ENCODE peak calls at places on chromosomes 1 and 21, in four cellular contexts. A is kidney, U is psoas muscle, D is WERI-Rb-1. B is an unnamed sample. For H3K9me3, the result is how much of the 10 kb centered on the place peaks cover.

GRCh38 chr21:42063206-42063577 is 7.9 kb upstream of the UMODL1 start:
- DNase-seq in A (peak), U (no peak), D (peak), B (no peak)

GRCh38 chr1:245108251-245108650 is 46.5 kb upstream of the KIF26B start:
- DNase-seq in A (no peak), U (no peak), D (no peak), B (no peak)

GRCh38 chr1:38015978-38016640 is 3.6 kb downstream of the UTP11 start:
- DNase-seq in A (no peak), U (peak), D (no peak), B (no peak)

GRCh38 chr21:14120091-14120734 is 90.5 kb downstream of the LIPI start:
- DNase-seq in A (no peak), U (no peak), D (peak), B (no peak)

GRCh38 chr1:162204883-162205132 is 135.3 kb downstream of the NOS1AP start:
- DNase-seq in A (no peak), U (no peak), D (no peak), B (no peak)

GRCh38 chr1:4653796-4654715 is at the start of gene AJAP1:
- DNase-seq in A (no peak), U (peak), D (peak), B (no peak)

GRCh38 chr1:111904478-111905218 is 84.8 kb downstream of the KCND3 start:
- DNase-seq in A (no peak), U (no peak), D (no peak), B (no peak)

GRCh38 chr1:29673669-29674624 is 437.6 kb downstream of the PTPRU start:
- DNase-seq in A (no peak), U (no peak), D (no peak), B (no peak)

GRCh38 chr1:169745015-169745861 is 11.4 kb upstream of the SELE start:
- DNase-seq in A (no peak), U (no peak), D (no peak), B (no peak)

GRCh38 chr1:84373446-84374141 is 24.7 kb upstream of the DNASE2B start:
- DNase-seq in A (no peak), U (no peak), D (no peak), B (no peak)

GRCh38 chr1:230772457-230773395 is 25.5 kb downstream of the CAPN9 start:
- DNase-seq in A (no peak), U (no peak), D (peak), B (no peak)

GRCh38 chr1:227869281-227869842 is 53.9 kb downstream of the PRSS38 start:
- DNase-seq in A (no peak), U (no peak), D (no peak), B (no peak)

GRCh38 chr1:179599623-179600249 is 8.1 kb downstream of the TDRD5 start:
- DNase-seq in A (no peak), U (no peak), D (peak), B (no peak)

GRCh38 chr21:42220138-42220701 is 1.3 kb downstream of the ABCG1 start:
- DNase-seq in A (peak), U (peak), D (peak), B (peak)

GRCh38 chr1:172885976-172886375 is 164.8 kb downstream of the TNFSF18 start:
- DNase-seq in A (no peak), U (no peak), D (no peak), B (no peak)

GRCh38 chr1:23100074-23100748 is 68.4 kb downstream of the LUZP1 start:
- DNase-seq in A (no peak), U (no peak), D (peak), B (peak)

GRCh38 chr1:154407021-154407865 is 2.1 kb downstream of the IL6R start:
- DNase-seq in A (no peak), U (no peak), D (no peak), B (no peak)

GRCh38 chr1:40535732-40536131 is 4.3 kb downstream of the ZNF684 start:
- DNase-seq in A (no peak), U (no peak), D (no peak), B (no peak)

GRCh38 chr1:109914587-109915240 is 4.1 kb downstream of the CSF1 start:
- DNase-seq in A (no peak), U (peak), D (no peak), B (no peak)

GRCh38 chr1:33338495-33339211 is 17.8 kb upstream of the A3GALT2 start:
- DNase-seq in A (peak), U (peak), D (peak), B (peak)

GRCh38 chr1:118100686-118101300 is 84.2 kb downstream of the SPAG17 start:
- DNase-seq in A (no peak), U (no peak), D (no peak), B (no peak)

GRCh38 chr1:184504695-184505338 is 118.0 kb downstream of the C1orf21 start:
- DNase-seq in A (no peak), U (no peak), D (no peak), B (no peak)

GRCh38 chr1:117147341-117147831 is 25.8 kb upstream of the TRIM45 start:
- DNase-seq in A (no peak), U (no peak), D (no peak), B (no peak)

GRCh38 chr1:67431869-67432578 is 1.8 kb upstream of the SERBP1 start:
- DNase-seq in A (no peak), U (no peak), D (peak), B (no peak)

GRCh38 chr1:187013582-187014200 is 184.9 kb downstream of the PLA2G4A start:
- DNase-seq in A (no peak), U (no peak), D (no peak), B (no peak)

GRCh38 chr1:101816262-101816661 is 180.5 kb downstream of the OLFM3 start:
- DNase-seq in A (no peak), U (no peak), D (no peak), B (no peak)

GRCh38 chr1:154931940-154932487 is 4.5 kb downstream of the PMVK start:
- DNase-seq in A (peak), U (no peak), D (no peak), B (no peak)

GRCh38 chr1:109509176-109510134 is at the start of gene AMIGO1:
- DNase-seq in A (peak), U (peak), D (peak), B (no peak)

GRCh38 chr1:187848321-187848720 is 1019.6 kb downstream of the PLA2G4A start:
- DNase-seq in A (no peak), U (no peak), D (no peak), B (no peak)

GRCh38 chr21:31973402-31973944 is 100.7 kb downstream of the HUNK start:
- DNase-seq in A (no peak), U (no peak), D (no peak), B (no peak)

GRCh38 chr1:203281851-203282661 is 23.3 kb upstream of the BTG2 start:
- DNase-seq in A (no peak), U (no peak), D (peak), B (no peak)

GRCh38 chr1:117860906-117861610 is 68.4 kb downstream of the GDAP2 start:
- DNase-seq in A (no peak), U (no peak), D (no peak), B (peak)

GRCh38 chr1:110281363-110282290 is 57.5 kb upstream of the RBM15 start:
- DNase-seq in A (no peak), U (no peak), D (peak), B (no peak)

GRCh38 chr1:47024138-47024856 is 828 bp downstream of the CYP4X1 start:
- DNase-seq in A (no peak), U (no peak), D (no peak), B (no peak)

GRCh38 chr1:182784556-182785171 is 4.9 kb upstream of the NPL start:
- DNase-seq in A (no peak), U (no peak), D (no peak), B (no peak)

GRCh38 chr1:40894455-40894854 is 32.3 kb upstream of the CITED4 start:
- DNase-seq in A (no peak), U (no peak), D (no peak), B (no peak)

GRCh38 chr1:11059166-11059989 is 440 bp downstream of the SRM start:
- DNase-seq in A (peak), U (no peak), D (no peak), B (no peak)

GRCh38 chr21:38306407-38306806 is 49.6 kb downstream of the KCNJ15 start:
- DNase-seq in A (no peak), U (no peak), D (no peak), B (peak)

GRCh38 chr1:11789126-11790067 is 16.4 kb downstream of the MTHFR start:
- DNase-seq in A (peak), U (no peak), D (no peak), B (no peak)

GRCh38 chr1:221723918-221724263 is 18.0 kb downstream of the DUSP10 start:
- DNase-seq in A (no peak), U (no peak), D (no peak), B (no peak)

GRCh38 chr1:221724931-221725605 is 16.8 kb downstream of the DUSP10 start:
- DNase-seq in A (no peak), U (peak), D (no peak), B (no peak)

GRCh38 chr1:221726331-221726692 is 15.6 kb downstream of the DUSP10 start:
- DNase-seq in A (no peak), U (no peak), D (no peak), B (no peak)

GRCh38 chr1:221727146-221728036 is 14.5 kb downstream of the DUSP10 start:
- DNase-seq in A (no peak), U (no peak), D (no peak), B (no peak)

DNA sequence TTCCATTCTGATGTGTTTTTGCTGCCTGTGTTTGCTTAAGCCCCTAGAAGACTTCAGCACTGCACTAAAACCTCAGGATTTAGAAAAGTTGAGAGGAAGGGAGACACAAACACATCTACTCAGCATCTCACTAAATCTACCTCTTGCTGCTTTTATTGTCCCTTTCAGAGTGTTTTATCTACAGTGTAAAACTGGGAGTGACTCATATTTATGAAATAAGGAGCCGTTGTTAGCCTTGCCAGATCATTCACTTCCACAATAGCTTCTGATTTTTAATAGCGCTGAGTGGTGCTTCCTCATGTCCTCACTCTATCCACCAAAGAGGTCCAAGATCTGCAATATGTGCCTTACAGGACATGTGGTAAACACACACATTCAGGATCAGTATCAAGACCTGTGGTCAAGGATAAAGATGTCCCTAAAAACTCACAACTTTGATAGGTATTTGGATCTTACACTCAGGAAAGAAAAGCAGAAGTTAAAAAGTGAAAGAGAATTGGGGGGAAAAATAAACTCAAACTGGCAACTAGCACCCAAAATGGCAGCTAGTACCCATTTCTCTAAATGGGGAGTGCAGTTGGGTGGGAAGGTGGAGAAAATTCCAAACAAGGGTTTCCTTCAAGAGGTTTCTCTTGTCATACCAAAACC is 16.1 kb downstream of the DUSP10 start:
- DNase-seq in A (no peak), U (no peak), D (no peak), B (no peak)
- H3K27ac ChIP-seq in A (no peak), U (peak), D (no peak), B (no peak)

GRCh38 chr1:86997538-86997937 is 83.1 kb downstream of the HS2ST1 start:
- DNase-seq in A (no peak), U (no peak), D (no peak), B (no peak)
- H3K4me3 ChIP-seq in A (no peak), U (no peak), D (no peak), B (no peak)

GRCh38 chr1:71128060-71128459 is 47.2 kb upstream of the ZRANB2 start:
- DNase-seq in A (no peak), U (no peak), D (no peak), B (no peak)
- H3K9me3 ChIP-seq in A (under half), U (under half), D (under half), B (under half)

GRCh38 chr1:16907870-16908758 is 12.3 kb downstream of the RNU1-2 start:
- DNase-seq in A (peak), U (no peak), D (no peak), B (no peak)

GRCh38 chr1:16905856-16906702 is 10.3 kb downstream of the RNU1-2 start:
- DNase-seq in A (no peak), U (no peak), D (no peak), B (no peak)

GRCh38 chr1:16904560-16905111 is 8.9 kb downstream of the RNU1-2 start:
- DNase-seq in A (peak), U (peak), D (peak), B (peak)

GRCh38 chr1:16905112-16905855 is 9.5 kb downstream of the RNU1-2 start:
- DNase-seq in A (peak), U (no peak), D (peak), B (peak)

GRCh38 chr1:16906873-16907272 is 11.1 kb downstream of the RNU1-2 start:
- DNase-seq in A (peak), U (no peak), D (no peak), B (no peak)
- H3K27ac ChIP-seq in A (no peak), U (peak), D (no peak), B (no peak)

B was measured in AG04450.